ENCODE peak calls at places on chromosome 7, in ten cellular contexts. T is CD8-positive, alpha-beta memory T cell; B is small intestine; O is colonic mucosa; X is neural progenitor cell; S is psoas muscle; A is Karpas-422; I is left ventricle myocardium inferior; V is mucosa of descending colon; U is suprapubic skin. N is an unnamed sample. For H3K4me1, the result is how much of the 10 kb centered on the place peaks cover.

GRCh38 chr7:37494940-37495339 is 46.3 kb upstream of the ELMO1 start:
- DNase-seq in I (no peak), U (no peak), S (no peak), B (no peak), A (no peak), T (no peak), X (no peak), O (no peak), V (no peak), N (no peak)

GRCh38 chr7:129877146-129877792 is 75.5 kb downstream of the UBE2H start:
- DNase-seq in B (no peak), U (no peak), S (no peak), X (no peak), V (no peak), A (no peak), O (no peak), T (no peak), I (no peak), N (no peak)

GRCh38 chr7:79298145-79298760 is 155.2 kb downstream of the MAGI2 start:
- DNase-seq in V (no peak), B (peak), O (peak), U (no peak), X (peak), T (peak), A (peak), I (no peak), S (no peak), N (no peak)

GRCh38 chr7:101237206-101238067 is at the start of gene CLDN15:
- DNase-seq in U (peak), T (no peak), S (peak), A (no peak), O (peak), I (peak), B (peak), X (no peak), V (peak), N (peak)

GRCh38 chr7:2971914-2972530 is 71.6 kb downstream of the CARD11 start:
- DNase-seq in I (no peak), S (no peak), V (no peak), U (peak), O (no peak), A (no peak), X (no peak), B (no peak), T (no peak), N (no peak)

GRCh38 chr7:20198295-20198694 is 18.9 kb downstream of the MACC1 start:
- DNase-seq in O (no peak), U (no peak), X (no peak), B (no peak), T (no peak), S (no peak), V (no peak), A (no peak), I (no peak), N (no peak)

GRCh38 chr7:139023076-139023475 is 12.8 kb downstream of the ZC3HAV1L start:
- DNase-seq in S (no peak), T (no peak), I (no peak), V (no peak), B (no peak), U (no peak), O (no peak), X (no peak), A (no peak), N (no peak)

GRCh38 chr7:95950698-95951097 is 178.3 kb downstream of the DYNC1I1 start:
- DNase-seq in S (no peak), O (no peak), B (no peak), I (no peak), T (no peak), A (no peak), X (no peak), V (no peak), U (no peak), N (no peak)

GRCh38 chr7:80199072-80199471 is 64.4 kb downstream of the GNAI1 start:
- DNase-seq in X (no peak), B (no peak), O (no peak), S (no peak), I (no peak), A (no peak), V (no peak), T (no peak), U (no peak), N (no peak)

GRCh38 chr7:94374231-94374630 is 20.5 kb upstream of the COL1A2 start:
- DNase-seq in S (peak), A (no peak), T (no peak), O (peak), U (peak), X (peak), V (peak), B (no peak), I (peak), N (peak)

GRCh38 chr7:135253851-135254815 is 20.5 kb downstream of the STRA8 start:
- DNase-seq in V (no peak), A (no peak), B (peak), I (peak), T (no peak), O (peak), U (no peak), S (peak), X (no peak), N (peak)

GRCh38 chr7:47390914-47391313 is 191.0 kb downstream of the TNS3 start:
- DNase-seq in A (no peak), V (no peak), S (no peak), X (no peak), U (no peak), B (no peak), I (no peak), O (no peak), T (no peak), N (no peak)

GRCh38 chr7:81300779-81301178 is 381.9 kb upstream of the SEMA3C start:
- DNase-seq in X (no peak), V (no peak), S (no peak), I (no peak), O (no peak), U (no peak), A (no peak), T (no peak), B (peak), N (no peak)

GRCh38 chr7:150975536-150976285 is 2.4 kb downstream of the KCNH2 start:
- DNase-seq in I (no peak), T (no peak), O (peak), B (peak), A (no peak), X (no peak), V (peak), U (no peak), S (no peak), N (no peak)

GRCh38 chr7:88169717-88170320 is 50.0 kb downstream of the SRI start:
- DNase-seq in O (no peak), S (no peak), V (no peak), T (no peak), B (peak), X (peak), I (no peak), A (peak), U (no peak), N (no peak)

GRCh38 chr7:96069361-96069760 is 252.5 kb downstream of the SLC25A13 start:
- DNase-seq in S (no peak), X (no peak), B (no peak), U (no peak), I (no peak), V (no peak), A (no peak), T (no peak), O (no peak), N (no peak)

GRCh38 chr7:100570954-100571828 is 2.5 kb downstream of the SAP25 start:
- DNase-seq in X (peak), U (no peak), I (no peak), T (no peak), V (peak), A (no peak), B (no peak), O (no peak), S (no peak), N (no peak)

GRCh38 chr7:132276986-132277716 is 299.1 kb downstream of the PLXNA4 start:
- DNase-seq in O (no peak), B (no peak), V (no peak), A (no peak), T (no peak), I (no peak), U (no peak), X (no peak), S (no peak), N (no peak)

GRCh38 chr7:28329616-28330373 is 82.5 kb upstream of the CREB5 start:
- DNase-seq in X (no peak), B (no peak), O (no peak), S (no peak), V (no peak), U (no peak), A (peak), T (peak), I (no peak), N (peak)

GRCh38 chr7:8453535-8453934 is 20.1 kb downstream of the NXPH1 start:
- DNase-seq in I (no peak), V (no peak), U (no peak), A (no peak), X (no peak), B (no peak), O (no peak), S (no peak), T (no peak), N (no peak)

GRCh38 chr7:152313879-152314604 is 121.8 kb downstream of the KMT2C start:
- DNase-seq in V (no peak), B (peak), S (no peak), X (no peak), O (no peak), A (peak), U (no peak), T (peak), I (no peak), N (no peak)

GRCh38 chr7:135661311-135662122 is 797 bp upstream of the STMP1 start:
- DNase-seq in B (peak), V (no peak), S (no peak), O (no peak), X (no peak), U (no peak), T (no peak), I (no peak), A (peak), N (no peak)

GRCh38 chr7:2523461-2523905 is 3.9 kb downstream of the LFNG start:
- DNase-seq in A (no peak), V (peak), X (peak), U (no peak), I (no peak), O (peak), S (no peak), T (no peak), B (peak), N (peak)

GRCh38 chr7:43076189-43076605 is 36.2 kb upstream of the HECW1 start:
- DNase-seq in S (no peak), I (no peak), B (no peak), A (no peak), O (no peak), X (no peak), U (no peak), V (no peak), T (no peak), N (no peak)

GRCh38 chr7:151351027-151351426 is 9.4 kb downstream of the NUB1 start:
- DNase-seq in O (peak), X (peak), U (no peak), I (no peak), T (no peak), B (no peak), V (no peak), S (no peak), A (peak), N (peak)

GRCh38 chr7:73892003-73892975 is 31.3 kb downstream of the TMEM270 start:
- DNase-seq in X (no peak), A (no peak), V (no peak), O (no peak), T (no peak), B (peak), S (peak), I (peak), U (no peak), N (peak)

GRCh38 chr7:30888783-30889182 is 22.9 kb upstream of the AQP1 start:
- DNase-seq in V (no peak), I (no peak), A (no peak), O (no peak), T (no peak), U (no peak), S (peak), B (no peak), X (no peak), N (no peak)
- H3K4me1 ChIP-seq in V (under half), I (under half), A (under half), O (under half), T (under half), U (under half), S (under half), B (under half), X (under half), N (under half)

DNA sequence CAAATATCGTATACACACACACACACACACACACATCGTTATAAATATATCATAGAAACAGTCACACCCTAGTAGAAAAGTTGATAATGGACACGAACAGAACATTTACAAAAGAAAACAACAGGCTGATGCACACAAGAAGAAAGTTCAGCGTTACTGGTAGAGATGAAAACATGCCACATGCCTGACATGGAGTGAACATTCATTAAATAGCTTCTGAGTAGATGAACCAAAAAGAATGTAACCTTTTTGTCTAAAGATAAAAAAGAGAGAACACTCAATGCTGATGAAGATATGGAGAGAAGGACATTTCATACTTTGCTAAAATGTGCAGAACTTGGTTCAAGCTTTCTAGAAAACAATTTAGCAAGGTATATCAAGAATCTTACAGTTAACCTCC is 173.4 kb upstream of the KLF14 start:
- DNase-seq in V (no peak), B (no peak), S (no peak), O (no peak), T (no peak), U (no peak), X (no peak), A (no peak), I (no peak), N (no peak)
- H3K4me1 ChIP-seq in V (half or more), B (under half), S (half or more), O (under half), T (half or more), U (half or more), X (under half), A (half or more), I (half or more), N (under half)

DNA sequence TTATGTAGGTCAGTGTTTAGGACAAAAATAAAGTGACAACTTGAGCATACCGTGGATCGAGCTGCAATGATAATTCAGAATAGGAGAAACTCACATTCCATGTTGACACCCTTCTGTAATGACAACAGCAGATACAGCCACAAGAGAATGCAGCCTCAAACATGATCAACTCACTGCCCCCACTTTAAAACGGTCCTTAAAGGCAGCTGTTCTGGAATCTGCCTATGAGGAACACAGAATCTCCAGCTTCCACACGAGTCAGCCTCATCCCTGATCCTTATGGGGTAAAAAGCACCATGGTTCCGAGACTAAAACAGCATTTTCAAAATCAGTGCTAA is 32.5 kb upstream of the DAGLB start:
- DNase-seq in U (no peak), A (no peak), V (no peak), I (no peak), T (no peak), B (no peak), O (no peak), X (no peak), S (no peak), N (no peak)
- H3K4me1 ChIP-seq in U (half or more), A (half or more), V (under half), I (half or more), T (under half), B (under half), O (under half), X (under half), S (under half), N (half or more)

GRCh38 chr7:97620495-97620894 is 111.4 kb upstream of the TAC1 start:
- DNase-seq in B (no peak), O (no peak), U (no peak), V (no peak), A (no peak), T (no peak), S (no peak), I (no peak), X (no peak), N (no peak)
- H3K4me1 ChIP-seq in B (under half), O (under half), U (under half), V (under half), A (under half), T (under half), S (under half), I (under half), X (under half), N (under half)

GRCh38 chr7:44387427-44387826 is 62.0 kb upstream of the CAMK2B start:
- DNase-seq in U (no peak), O (no peak), S (no peak), B (no peak), A (no peak), I (no peak), T (no peak), X (no peak), V (no peak), N (no peak)
- H3K4me1 ChIP-seq in U (under half), O (under half), S (under half), B (under half), A (under half), I (under half), T (under half), X (under half), V (under half), N (under half)

GRCh38 chr7:77538908-77539212 is 1.8 kb downstream of the PTPN12 start:
- DNase-seq in A (peak), O (no peak), V (no peak), X (no peak), U (no peak), B (no peak), T (no peak), I (no peak), S (no peak), N (no peak)
- H3K4me1 ChIP-seq in A (under half), O (under half), V (under half), X (under half), U (under half), B (under half), T (under half), I (half or more), S (under half), N (under half)

N was measured in transverse colon.